ENCODE peak calls at places on chromosome 18, in ten cellular contexts. N is NT2/D1; G is caudate nucleus; V is cardiac septum; A is GM23248; O is CD4-positive, alpha-beta T cell; E is occipital lobe; J is CD8-positive, alpha-beta T cell; M is fibroblast of lung; R is stimulated activated CD4-positive, alpha-beta T cell treated with anti-CD3 and anti-CD28 coated beads, Interleukin-1b, Interleukin-23, amount 100 ng/mL, for 1 hour. B is an unnamed sample.

GRCh38 chr18:37314534-37314933 is 251.1 kb downstream of the CELF4 start:
- DNase-seq in R (no peak), M (no peak), O (no peak), V (no peak), N (no peak), A (no peak), J (no peak), G (no peak), E (no peak), B (no peak)

GRCh38 chr18:79851489-79851888 is 53.8 kb downstream of the KCNG2 start:
- DNase-seq in R (no peak), O (no peak), J (no peak), G (no peak), M (no peak), N (no peak), A (no peak), E (no peak), V (peak), B (no peak)

GRCh38 chr18:74529811-74530583 is 4.3 kb upstream of the CNDP1 start:
- DNase-seq in J (no peak), O (no peak), V (peak), E (no peak), R (no peak), A (no peak), M (no peak), G (no peak), N (no peak), B (no peak)

GRCh38 chr18:11147371-11147860 is 2.0 kb downstream of the PIEZO2 start:
- DNase-seq in M (peak), A (no peak), J (no peak), O (no peak), R (no peak), V (no peak), E (no peak), N (no peak), G (no peak), B (no peak)

GRCh38 chr18:44871771-44872170 is 191.1 kb downstream of the SETBP1 start:
- DNase-seq in V (no peak), A (no peak), E (no peak), R (no peak), O (no peak), G (no peak), N (no peak), J (no peak), M (no peak), B (no peak)

GRCh38 chr18:68233043-68233442 is 481.9 kb downstream of the TMX3 start:
- DNase-seq in O (no peak), J (no peak), V (no peak), M (no peak), E (no peak), N (no peak), G (no peak), R (no peak), A (no peak), B (peak)

GRCh38 chr18:21267370-21267769 is 25.3 kb downstream of the GREB1L start:
- DNase-seq in G (no peak), M (no peak), A (no peak), N (no peak), O (no peak), E (no peak), R (no peak), J (no peak), V (no peak), B (no peak)

GRCh38 chr18:1092228-1092627 is 187.6 kb downstream of the ADCYAP1 start:
- DNase-seq in M (no peak), N (no peak), J (no peak), G (no peak), V (no peak), R (no peak), A (no peak), E (no peak), O (no peak), B (no peak)

GRCh38 chr18:49880656-49881055 is 67.3 kb upstream of the ACAA2 start:
- DNase-seq in A (no peak), M (no peak), J (no peak), E (no peak), N (no peak), R (no peak), O (no peak), V (no peak), G (no peak), B (no peak)

GRCh38 chr18:48805826-48806535 is 144.8 kb downstream of the SMAD7 start:
- DNase-seq in V (no peak), G (no peak), R (no peak), J (no peak), N (no peak), E (no peak), A (no peak), O (no peak), M (no peak), B (no peak)

GRCh38 chr18:76756491-76757288 is 65.7 kb upstream of the ZNF236 start:
- DNase-seq in O (no peak), A (peak), G (no peak), M (peak), E (no peak), R (no peak), V (no peak), N (no peak), J (no peak), B (no peak)

GRCh38 chr18:74496508-74497307 is 545 bp downstream of the CNDP2 start:
- DNase-seq in J (peak), R (no peak), E (peak), A (peak), O (no peak), V (no peak), G (no peak), N (no peak), M (peak), B (peak)

GRCh38 chr18:50009772-50010171 is 185.2 kb downstream of the MYO5B start:
- DNase-seq in V (no peak), N (no peak), A (peak), O (peak), R (no peak), G (no peak), J (peak), M (peak), E (no peak), B (peak)

GRCh38 chr18:37403100-37403781 is 162.4 kb downstream of the CELF4 start:
- DNase-seq in O (no peak), J (no peak), V (peak), M (peak), R (no peak), N (peak), A (peak), G (no peak), E (peak), B (peak)